ENCODE peak calls at places on chromosomes 16 and 17, in six cellular contexts. K is AG09309; E is Ammon's horn; G is activated naive CD4-positive, alpha-beta T cell treated with anti-CD3 and anti-CD28 coated beads, Interleukin-2, amount 50 U/mL, for 16 hours; V is A549; N is upper lobe of left lung. F is an unnamed sample.

GRCh38 chr17:78853926-78854394 is 13.3 kb upstream of the USP36 start:
- DNase-seq in K (no peak), E (no peak), G (no peak), V (no peak), N (no peak), F (peak)

GRCh38 chr16:47732122-47732805 is 271.1 kb downstream of the PHKB start:
- DNase-seq in K (peak), E (no peak), G (no peak), V (peak), N (no peak), F (no peak)

GRCh38 chr16:12315330-12316138 is 339.0 kb downstream of the SNX29 start:
- DNase-seq in K (no peak), E (no peak), G (no peak), V (peak), N (no peak), F (peak)

GRCh38 chr17:52754838-52755237 is 596.3 kb upstream of the CA10 start:
- DNase-seq in K (no peak), E (no peak), G (no peak), V (no peak), N (no peak), F (no peak)

GRCh38 chr16:85556456-85557082 is 56.6 kb upstream of the GSE1 start:
- DNase-seq in K (no peak), E (no peak), G (peak), V (peak), N (peak), F (peak)

GRCh38 chr17:50139950-50140885 is 10.3 kb upstream of the SAMD14 start:
- DNase-seq in K (no peak), E (peak), G (peak), V (peak), N (peak), F (peak)

GRCh38 chr16:75241412-75241811 is 10.0 kb downstream of the BCAR1 start:
- DNase-seq in K (no peak), E (no peak), G (no peak), V (no peak), N (no peak), F (no peak)

GRCh38 chr16:715448-716249 is 731 bp downstream of the METRN start:
- DNase-seq in K (no peak), E (no peak), G (no peak), V (peak), N (no peak), F (peak)

GRCh38 chr17:79607941-79608728 is 2.7 kb downstream of the RBFOX3 start:
- DNase-seq in K (no peak), E (no peak), G (no peak), V (peak), N (no peak), F (no peak)

GRCh38 chr17:41773731-41774193 is 12.7 kb downstream of the JUP start:
- DNase-seq in K (no peak), E (no peak), G (no peak), V (no peak), N (no peak), F (no peak)

GRCh38 chr16:19837984-19838707 is 46.5 kb downstream of the GPRC5B start:
- DNase-seq in K (no peak), E (no peak), G (no peak), V (no peak), N (no peak), F (no peak)

GRCh38 chr17:36778458-36778857 is 158.8 kb upstream of the LHX1 start:
- DNase-seq in K (no peak), E (no peak), G (no peak), V (no peak), N (no peak), F (no peak)

GRCh38 chr17:29283496-29283895 is 10.5 kb downstream of the NUFIP2 start:
- DNase-seq in K (no peak), E (no peak), G (no peak), V (no peak), N (no peak), F (no peak)

GRCh38 chr17:64507418-64507766 is 615 bp downstream of the CEP95 start:
- DNase-seq in K (peak), E (peak), G (peak), V (peak), N (no peak), F (peak)

GRCh38 chr17:3917391-3917931 is 1.2 kb upstream of the P2RX1 start:
- DNase-seq in K (no peak), E (no peak), G (no peak), V (no peak), N (peak), F (no peak)

GRCh38 chr17:31112001-31112661 is 17.4 kb downstream of the NF1 start:
- DNase-seq in K (no peak), E (no peak), G (no peak), V (no peak), N (no peak), F (no peak)

GRCh38 chr17:9002610-9003354 is 18.5 kb upstream of the NTN1 start:
- DNase-seq in K (no peak), E (no peak), G (peak), V (peak), N (no peak), F (no peak)

GRCh38 chr17:17177186-17177585 is 28.9 kb downstream of the PLD6 start:
- DNase-seq in K (no peak), E (no peak), G (no peak), V (no peak), N (no peak), F (no peak)

GRCh38 chr17:47686661-47687327 is 7.2 kb upstream of the TBKBP1 start:
- DNase-seq in K (no peak), E (no peak), G (no peak), V (no peak), N (no peak), F (no peak)

GRCh38 chr17:3986270-3986938 is 22.2 kb upstream of the ATP2A3 start:
- DNase-seq in K (no peak), E (no peak), G (no peak), V (no peak), N (no peak), F (no peak)

GRCh38 chr16:74275031-74275636 is 21.5 kb upstream of the PSMD7 start:
- DNase-seq in K (no peak), E (no peak), G (no peak), V (peak), N (no peak), F (peak)

GRCh38 chr17:16980813-16981731 is 9.2 kb upstream of the TNFRSF13B start:
- DNase-seq in K (no peak), E (no peak), G (no peak), V (no peak), N (no peak), F (no peak)

GRCh38 chr16:85285681-85286065 is 173.4 kb upstream of the CIBAR2 start:
- DNase-seq in K (no peak), E (no peak), G (no peak), V (no peak), N (no peak), F (no peak)

GRCh38 chr16:23482778-23483177 is 27.5 kb downstream of the GGA2 start:
- DNase-seq in K (no peak), E (no peak), G (no peak), V (no peak), N (no peak), F (no peak)

GRCh38 chr16:82843606-82844271 is 217.0 kb downstream of the CDH13 start:
- DNase-seq in K (no peak), E (peak), G (no peak), V (no peak), N (no peak), F (no peak)

GRCh38 chr16:59878479-59878878 is 1144.4 kb upstream of the GOT2 start:
- DNase-seq in K (no peak), E (no peak), G (no peak), V (peak), N (no peak), F (peak)